ENCODE peak calls at places on chromosomes 1 and 21, in six cellular contexts. Y is anterior cingulate cortex; D is spleen; C is stimulated activated CD4-positive, alpha-beta T cell treated with anti-CD3 and anti-CD28 coated beads, Interleukin-15, amount 100 ng/mL, for 24 hours; L is GF-D8; R is RWPE2. K is an unnamed sample.

GRCh38 chr21:38668067-38668466 is 137.7 kb upstream of the ETS2 start:
- DNase-seq in C (no peak), D (no peak), Y (no peak), L (no peak), R (no peak), K (no peak)

GRCh38 chr21:32474179-32475059 is 61.9 kb downstream of the EVA1C start:
- DNase-seq in C (no peak), Y (no peak), D (peak), R (no peak), L (no peak), K (no peak)

GRCh38 chr1:223243441-223244050 is 100.5 kb upstream of the TLR5 start:
- DNase-seq in R (no peak), D (no peak), L (no peak), Y (no peak), C (no peak), K (no peak)

GRCh38 chr1:207944571-207944970 is 33.6 kb upstream of the CD34 start:
- DNase-seq in C (no peak), D (no peak), R (no peak), L (no peak), Y (no peak), K (no peak)

GRCh38 chr1:110070282-110070967 is at the start of gene ALX3:
- DNase-seq in Y (no peak), R (no peak), C (no peak), L (no peak), D (peak), K (no peak)

GRCh38 chr1:76832521-76832920 is 34.8 kb upstream of the ST6GALNAC5 start:
- DNase-seq in C (no peak), D (no peak), L (no peak), Y (no peak), R (no peak), K (no peak)

GRCh38 chr1:207888647-207889046 is 22.3 kb downstream of the CD34 start:
- DNase-seq in C (no peak), D (no peak), L (no peak), Y (no peak), R (no peak), K (no peak)

GRCh38 chr1:148264374-148265276 is 112.5 kb upstream of the NBPF11 start:
- DNase-seq in C (peak), L (no peak), D (no peak), Y (no peak), R (no peak), K (peak)

GRCh38 chr1:117044217-117044616 is 15.9 kb upstream of the TTF2 start:
- DNase-seq in L (no peak), C (no peak), R (no peak), D (no peak), Y (no peak), K (no peak)

GRCh38 chr1:163170331-163170730 is 32.4 kb downstream of the RGS5 start:
- DNase-seq in C (no peak), L (no peak), D (no peak), Y (no peak), R (no peak), K (no peak)

GRCh38 chr1:93816970-93817738 is 61.9 kb downstream of the DNTTIP2 start:
- DNase-seq in R (no peak), D (no peak), C (no peak), Y (no peak), L (peak), K (no peak)

GRCh38 chr1:54016343-54017282 is 1.4 kb downstream of the LDLRAD1 start:
- DNase-seq in L (no peak), C (no peak), Y (no peak), D (no peak), R (no peak), K (peak)

GRCh38 chr1:211352985-211353515 is 26.4 kb downstream of the TRAF5 start:
- DNase-seq in L (no peak), Y (no peak), D (peak), C (peak), R (no peak), K (no peak)

GRCh38 chr1:25110480-25110879 is 121.8 kb downstream of the SYF2 start:
- DNase-seq in D (no peak), Y (no peak), C (no peak), R (no peak), L (no peak), K (no peak)

GRCh38 chr1:244104309-244105060 is 53.4 kb downstream of the ZBTB18 start:
- DNase-seq in D (no peak), Y (no peak), C (no peak), L (no peak), R (no peak), K (peak)

GRCh38 chr21:44966135-44967081 is 26.6 kb downstream of the SLX9 start:
- DNase-seq in Y (no peak), L (no peak), R (no peak), C (no peak), D (no peak), K (no peak)

GRCh38 chr21:41751621-41752020 is 15.2 kb downstream of the RIPK4 start:
- DNase-seq in D (peak), C (no peak), Y (no peak), L (no peak), R (peak), K (no peak)

GRCh38 chr21:42534361-42534900 is 20.8 kb downstream of the SLC37A1 start:
- DNase-seq in R (no peak), C (no peak), Y (no peak), L (no peak), D (no peak), K (no peak)

GRCh38 chr21:25862596-25862995 is 127.8 kb downstream of the GABPA start:
- DNase-seq in R (no peak), C (peak), D (no peak), L (no peak), Y (no peak), K (no peak)

GRCh38 chr21:38898422-38899098 is 92.8 kb downstream of the ETS2 start:
- DNase-seq in R (no peak), L (no peak), D (no peak), Y (no peak), C (no peak), K (no peak)

GRCh38 chr1:66980745-66981367 is 56.1 kb downstream of the MIER1 start:
- DNase-seq in Y (no peak), D (no peak), R (no peak), L (no peak), C (no peak), K (no peak)

GRCh38 chr1:182303778-182304177 is 87.8 kb downstream of the GLUL start:
- DNase-seq in L (no peak), D (no peak), C (no peak), R (no peak), Y (no peak), K (no peak)

GRCh38 chr1:204736861-204737260 is 51.3 kb upstream of the LRRN2 start:
- DNase-seq in C (no peak), R (no peak), Y (no peak), D (no peak), L (no peak), K (no peak)

GRCh38 chr1:25182629-25183028 is 49.7 kb downstream of the SYF2 start:
- DNase-seq in Y (no peak), R (no peak), D (no peak), C (no peak), L (no peak), K (no peak)

GRCh38 chr1:85198864-85199263 is 2.0 kb downstream of the SYDE2 start:
- DNase-seq in D (no peak), Y (no peak), C (no peak), L (no peak), R (no peak), K (no peak)

GRCh38 chr21:27047331-27048314 is 80.7 kb upstream of the ADAMTS5 start:
- DNase-seq in R (no peak), D (no peak), Y (no peak), L (no peak), C (no peak), K (no peak)

GRCh38 chr21:21624674-21625073 is 626.5 kb downstream of the NCAM2 start:
- DNase-seq in R (no peak), C (no peak), L (no peak), Y (no peak), D (no peak), K (no peak)

GRCh38 chr1:202968895-202969295 is 1.8 kb upstream of the CYB5R1 start:
- DNase-seq in D (peak), C (peak), Y (peak), L (peak), R (no peak), K (no peak)

GRCh38 chr1:236273358-236273757 is 8.4 kb downstream of the ERO1B start:
- DNase-seq in Y (no peak), R (no peak), L (no peak), C (no peak), D (no peak), K (no peak)

GRCh38 chr21:15706686-15707085 is 23.1 kb upstream of the USP25 start:
- DNase-seq in D (no peak), Y (no peak), C (no peak), R (peak), L (no peak), K (peak)

GRCh38 chr1:44881011-44881632 is 38.1 kb upstream of the PTCH2 start:
- DNase-seq in C (no peak), R (no peak), D (no peak), Y (peak), L (no peak), K (peak)

GRCh38 chr21:45032977-45033705 is 41.2 kb upstream of the ADARB1 start:
- DNase-seq in C (no peak), L (no peak), R (no peak), Y (no peak), D (no peak), K (no peak)

GRCh38 chr1:30853350-30853749 is 55.2 kb downstream of the SDC3 start:
- DNase-seq in R (no peak), L (no peak), D (no peak), Y (no peak), C (no peak), K (no peak)

GRCh38 chr1:186682721-186683120 is 2.5 kb upstream of the PTGS2 start:
- DNase-seq in Y (no peak), D (no peak), C (no peak), L (no peak), R (no peak), K (no peak)

GRCh38 chr1:50047916-50048694 is 24.4 kb upstream of the AGBL4 start:
- DNase-seq in R (peak), Y (peak), C (peak), L (no peak), D (peak), K (no peak)

GRCh38 chr21:34926784-34927548 is 122.1 kb downstream of the RUNX1 start:
- DNase-seq in Y (no peak), D (no peak), L (no peak), R (no peak), C (no peak), K (no peak)

GRCh38 chr1:61388586-61388985 is 306.2 kb downstream of the NFIA start:
- DNase-seq in C (no peak), L (no peak), Y (no peak), D (no peak), R (no peak), K (no peak)

GRCh38 chr1:169201084-169201619 is 94.7 kb downstream of the ATP1B1 start:
- DNase-seq in Y (no peak), D (no peak), C (no peak), L (no peak), R (no peak), K (no peak)

GRCh38 chr1:162498442-162498785 is 796 bp downstream of the UHMK1 start:
- DNase-seq in L (peak), C (no peak), R (no peak), Y (no peak), D (no peak), K (no peak)

GRCh38 chr1:43997295-43997694 is 5.9 kb downstream of the CCDC24 start:
- DNase-seq in R (no peak), L (no peak), Y (no peak), C (no peak), D (no peak), K (no peak)